ENCODE peak calls at places on chromosomes 11 and 22, in four cellular contexts. D is uterus, J is transverse colon, Z is GM20000. I is an unnamed sample.

GRCh38 chr11:86459682-86460460 is 85.2 kb downstream of the CCDC81 start:
- DNase-seq in J (no peak), D (peak), Z (no peak), I (peak)

GRCh38 chr22:17990167-17990566 is 34.2 kb downstream of the MICAL3 start:
- DNase-seq in D (no peak), J (no peak), Z (no peak), I (no peak)

GRCh38 chr11:99687320-99687719 is 666.6 kb downstream of the CNTN5 start:
- DNase-seq in D (no peak), J (no peak), Z (no peak), I (no peak)

GRCh38 chr11:45518853-45519545 is 146.4 kb downstream of the CHST1 start:
- DNase-seq in J (no peak), D (no peak), Z (no peak), I (no peak)

GRCh38 chr11:8593935-8594909 is at the start of gene STK33:
- DNase-seq in Z (peak), J (peak), D (peak), I (peak)

GRCh38 chr11:96614101-96614500 is 224.3 kb downstream of the JRKL start:
- DNase-seq in D (no peak), Z (no peak), J (no peak), I (no peak)

GRCh38 chr11:59216654-59217640 is 4.2 kb upstream of the MPEG1 start:
- DNase-seq in Z (peak), D (peak), J (peak), I (peak)

GRCh38 chr11:66045177-66045639 is 3.8 kb downstream of the GAL3ST3 start:
- DNase-seq in J (peak), Z (peak), D (peak), I (peak)

GRCh38 chr11:79561496-79561895 is 120.7 kb upstream of the TENM4 start:
- DNase-seq in D (no peak), J (no peak), Z (no peak), I (no peak)

GRCh38 chr11:114197799-114198500 is 98.2 kb upstream of the NNMT start:
- DNase-seq in D (peak), Z (no peak), J (peak), I (peak)

GRCh38 chr22:26743149-26743548 is 85.8 kb downstream of the MIAT start:
- DNase-seq in Z (no peak), D (no peak), J (no peak), I (no peak)

GRCh38 chr11:77672276-77672675 is 34.7 kb upstream of the CLNS1A start:
- DNase-seq in Z (no peak), D (peak), J (peak), I (no peak)

GRCh38 chr11:14973621-14974020 is 1.5 kb upstream of the CALCA start:
- DNase-seq in Z (no peak), D (no peak), J (no peak), I (peak)

GRCh38 chr11:104051806-104052205 is 15.4 kb downstream of the DDI1 start:
- DNase-seq in J (no peak), Z (no peak), D (no peak), I (no peak)

GRCh38 chr22:48855013-48855412 is 972.7 kb downstream of the BRD1 start:
- DNase-seq in Z (no peak), J (no peak), D (no peak), I (no peak)

GRCh38 chr22:48858121-48858520 is 969.6 kb downstream of the BRD1 start:
- DNase-seq in Z (no peak), J (no peak), D (no peak), I (no peak)

GRCh38 chr22:48857202-48857805 is 970.4 kb downstream of the BRD1 start:
- DNase-seq in D (no peak), J (no peak), Z (no peak), I (no peak)

GRCh38 chr22:48855593-48856307 is 971.9 kb downstream of the BRD1 start:
- DNase-seq in Z (no peak), J (no peak), D (no peak), I (no peak)

GRCh38 chr22:48856308-48856615 is 971.4 kb downstream of the BRD1 start:
- DNase-seq in D (no peak), Z (no peak), J (no peak), I (no peak)
- TF ChIP-seq CTCF in D (no peak), Z (no peak), J (no peak), I (no peak)

GRCh38 chr11:75561426-75562047 is 516 bp upstream of the SERPINH1 start:
- DNase-seq in J (no peak), Z (no peak), D (no peak), I (no peak)

GRCh38 chr11:75562048-75562835 is at the start of gene SERPINH1:
- DNase-seq in J (peak), Z (peak), D (peak), I (peak)

GRCh38 chr11:75558939-75559843 is 2.9 kb upstream of the SERPINH1 start:
- DNase-seq in D (peak), Z (no peak), J (no peak), I (no peak)

GRCh38 chr11:75562836-75563484 is 907 bp downstream of the SERPINH1 start:
- DNase-seq in D (no peak), Z (no peak), J (peak), I (peak)

DNA sequence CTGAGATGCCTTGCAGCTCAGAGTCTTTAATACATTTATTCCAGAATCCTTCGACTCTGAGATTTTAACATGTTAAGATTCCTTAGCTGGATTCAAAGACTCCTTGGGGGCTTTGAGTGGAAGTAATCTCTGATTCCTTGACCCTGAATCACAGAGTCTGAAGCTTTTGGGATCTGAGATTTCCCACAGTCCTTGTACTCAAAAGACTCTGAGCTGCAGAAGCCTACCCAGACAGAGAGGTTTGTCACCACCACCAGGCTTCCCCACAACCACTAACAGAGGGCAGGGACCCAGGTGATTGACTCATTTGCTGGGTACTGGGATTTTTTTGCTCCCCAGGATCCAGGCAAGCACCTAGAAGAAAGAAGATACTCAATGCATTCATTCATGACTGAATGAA is 1.4 kb upstream of the SERPINH1 start:
- DNase-seq in J (no peak), Z (no peak), D (no peak), I (no peak)
- TF ChIP-seq CTCF in J (no peak), Z (no peak), D (no peak), I (no peak)

GRCh38 chr11:130623909-130624668 is 175.6 kb downstream of the ADAMTS15 start:
- DNase-seq in Z (no peak), D (no peak), J (no peak), I (no peak)
- TF ChIP-seq CTCF in Z (no peak), D (no peak), J (no peak), I (no peak)

DNA sequence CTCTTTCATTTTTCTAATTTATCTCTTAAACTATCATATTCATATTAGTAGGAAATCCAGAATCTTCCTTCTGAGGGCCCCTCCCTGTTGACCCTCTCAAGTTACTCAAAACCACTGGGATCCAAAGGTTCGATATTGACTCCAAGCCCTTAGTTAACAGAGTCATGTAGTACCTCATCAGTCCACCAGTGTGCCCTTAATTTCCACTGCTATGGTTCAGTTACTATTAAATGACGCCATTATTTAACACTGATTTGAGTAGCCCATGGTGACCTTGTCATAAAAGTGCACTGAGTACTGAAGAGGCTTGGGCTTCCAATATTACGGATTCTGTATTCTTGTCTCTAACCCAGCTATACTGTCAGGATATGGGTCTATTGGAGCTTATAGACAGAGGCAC is 91.9 kb upstream of the MS4A8 start:
- DNase-seq in Z (no peak), D (no peak), J (no peak), I (no peak)
- TF ChIP-seq CTCF in Z (no peak), D (no peak), J (peak), I (no peak)

GRCh38 chr11:2173150-2173693 is 1.6 kb upstream of the TH start:
- DNase-seq in Z (no peak), D (no peak), J (no peak), I (peak)
- TF ChIP-seq CTCF in Z (peak), D (no peak), J (no peak), I (peak)

DNA sequence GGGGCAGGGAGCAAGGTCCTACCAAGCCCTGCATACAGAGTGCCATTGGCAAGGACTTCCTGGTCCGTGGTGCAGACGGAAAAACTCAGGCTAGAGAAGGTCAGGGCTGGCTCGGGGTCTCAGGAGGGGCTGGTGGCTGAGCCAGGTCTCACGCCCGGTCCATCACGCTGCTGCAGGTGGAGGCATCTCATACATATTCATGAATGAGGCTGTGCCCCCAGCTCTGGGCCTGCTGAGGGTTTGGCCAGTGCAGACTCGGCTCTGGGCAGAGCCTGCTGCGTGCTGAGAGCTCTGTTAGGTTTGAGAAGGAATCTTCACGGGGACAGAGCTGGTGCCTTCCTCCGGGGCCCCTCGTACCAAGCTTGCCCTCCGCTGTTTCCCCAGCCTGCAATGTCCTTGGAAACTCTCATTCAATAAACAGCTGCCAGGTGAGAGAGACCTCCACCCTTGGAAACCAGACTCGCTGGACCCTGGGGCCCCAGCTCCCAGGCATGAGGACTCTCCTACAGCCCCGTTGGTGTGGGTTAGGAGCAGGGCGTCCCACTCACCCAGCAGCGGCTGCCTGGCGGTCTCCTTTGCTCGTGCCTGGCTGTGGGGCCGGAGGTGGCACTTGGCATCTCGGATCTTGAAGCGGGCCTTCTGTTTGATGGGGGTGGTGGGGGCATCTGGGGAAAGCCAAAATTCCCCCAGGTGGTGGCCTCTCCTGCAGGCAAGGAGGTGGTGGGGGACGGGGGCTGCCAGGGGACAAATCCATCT is 33.9 kb upstream of the TTLL12 start:
- DNase-seq in Z (no peak), D (no peak), J (no peak), I (no peak)
- TF ChIP-seq CTCF in Z (no peak), D (no peak), J (no peak), I (no peak)

DNA sequence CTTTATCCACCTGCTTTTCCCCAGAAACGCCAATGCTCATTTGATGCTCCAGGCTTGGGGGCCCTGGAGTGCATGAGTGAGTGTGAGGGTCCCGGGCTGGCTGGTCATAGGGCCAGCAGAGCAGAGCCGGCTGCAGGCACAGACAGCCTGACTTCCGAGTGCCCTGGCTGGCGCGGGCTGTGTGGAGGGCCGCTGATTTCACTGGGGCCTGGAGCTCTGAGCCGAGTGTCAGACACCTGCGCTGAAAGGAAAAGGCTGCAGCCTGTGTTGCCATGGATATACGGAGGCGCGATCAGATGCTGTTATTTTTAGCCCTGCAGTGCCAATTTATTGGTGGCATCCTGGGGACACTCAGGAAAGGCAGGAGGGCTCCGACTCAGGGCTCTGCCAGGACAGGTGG is 87.6 kb downstream of the ST3GAL4 start:
- DNase-seq in D (no peak), J (no peak), Z (no peak), I (no peak)
- TF ChIP-seq CTCF in D (no peak), J (no peak), Z (no peak), I (no peak)

DNA sequence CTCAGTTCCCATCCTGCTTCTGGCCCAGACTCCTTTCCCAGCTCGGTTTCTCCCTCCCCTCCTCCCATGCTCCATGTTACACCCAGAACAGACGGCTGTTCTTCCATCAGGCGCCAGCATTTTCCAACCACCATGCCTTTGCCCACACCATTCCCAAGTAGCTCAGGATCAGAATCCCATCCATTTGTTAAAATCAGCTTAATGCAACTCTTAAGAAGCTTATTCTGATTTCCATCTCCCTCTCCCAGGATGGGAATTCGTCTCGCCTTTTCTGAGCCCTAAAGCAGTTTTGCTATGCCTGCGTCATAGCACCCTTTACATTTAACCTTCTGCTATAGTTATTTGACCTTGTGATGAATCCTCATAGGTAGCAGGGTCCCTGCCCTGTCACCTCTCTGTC is 110.7 kb downstream of the MICAL2 start:
- DNase-seq in D (no peak), J (no peak), Z (no peak), I (no peak)
- TF ChIP-seq CTCF in D (no peak), J (no peak), Z (no peak), I (no peak)